ENCODE peak calls at places on chromosomes 4 and X, in nine cellular contexts. M is dorsolateral prefrontal cortex, V is GM06990, W is IMR-90, D is nephron progenitor cell, Q is AG10803, K is pancreas, X is thoracic aorta, L is upper lobe of right lung. E is an unnamed sample.

GRCh38 chrX:24955372-24955771 is 60.4 kb downstream of the ARX start:
- DNase-seq in K (no peak), W (no peak), D (no peak), L (no peak), V (no peak), Q (no peak), X (no peak), M (no peak), E (no peak)

GRCh38 chrX:18558799-18559198 is 113.1 kb downstream of the RS1 start:
- DNase-seq in X (no peak), W (no peak), V (no peak), M (no peak), L (no peak), Q (no peak), K (no peak), D (no peak), E (no peak)

GRCh38 chrX:22033818-22034217 is 1.7 kb downstream of the PHEX start:
- DNase-seq in K (no peak), W (no peak), V (no peak), Q (no peak), X (no peak), L (no peak), M (no peak), D (no peak), E (no peak)

GRCh38 chrX:25020391-25021131 is 4.8 kb upstream of the ARX start:
- DNase-seq in X (no peak), V (peak), D (peak), Q (no peak), K (no peak), M (no peak), L (no peak), W (no peak), E (peak)

GRCh38 chr4:4289055-4289454 is 899 bp downstream of the LYAR start:
- DNase-seq in X (no peak), L (no peak), Q (no peak), D (no peak), V (no peak), W (no peak), M (no peak), K (no peak), E (no peak)

GRCh38 chr4:93764647-93765246 is 63.8 kb upstream of the ATOH1 start:
- DNase-seq in D (peak), Q (peak), K (no peak), M (no peak), V (peak), W (peak), L (no peak), X (no peak), E (peak)

GRCh38 chrX:153638436-153639176 is 8.4 kb upstream of the DUSP9 start:
- DNase-seq in Q (no peak), D (no peak), V (no peak), X (no peak), W (no peak), K (no peak), L (no peak), M (no peak), E (no peak)

GRCh38 chr4:119729815-119730643 is 101.4 kb upstream of the PDE5A start:
- DNase-seq in K (peak), V (no peak), L (no peak), W (peak), D (no peak), M (no peak), X (peak), Q (peak), E (no peak)

GRCh38 chrX:30659421-30659820 is 6.2 kb downstream of the GK start:
- DNase-seq in Q (peak), L (no peak), M (no peak), D (no peak), W (peak), X (no peak), K (no peak), V (no peak), E (peak)

GRCh38 chr4:3433138-3433869 is 8.5 kb upstream of the HGFAC start:
- DNase-seq in Q (no peak), D (no peak), L (no peak), W (no peak), M (no peak), X (no peak), V (no peak), K (no peak), E (no peak)

GRCh38 chrX:74160358-74160757 is 143.6 kb upstream of the ZCCHC13 start:
- DNase-seq in K (no peak), X (no peak), W (no peak), D (no peak), M (no peak), Q (peak), V (no peak), L (no peak), E (no peak)

GRCh38 chrX:74160816-74161215 is 143.2 kb upstream of the ZCCHC13 start:
- DNase-seq in K (no peak), L (no peak), X (no peak), Q (no peak), W (no peak), V (no peak), M (no peak), D (no peak), E (no peak)

DNA sequence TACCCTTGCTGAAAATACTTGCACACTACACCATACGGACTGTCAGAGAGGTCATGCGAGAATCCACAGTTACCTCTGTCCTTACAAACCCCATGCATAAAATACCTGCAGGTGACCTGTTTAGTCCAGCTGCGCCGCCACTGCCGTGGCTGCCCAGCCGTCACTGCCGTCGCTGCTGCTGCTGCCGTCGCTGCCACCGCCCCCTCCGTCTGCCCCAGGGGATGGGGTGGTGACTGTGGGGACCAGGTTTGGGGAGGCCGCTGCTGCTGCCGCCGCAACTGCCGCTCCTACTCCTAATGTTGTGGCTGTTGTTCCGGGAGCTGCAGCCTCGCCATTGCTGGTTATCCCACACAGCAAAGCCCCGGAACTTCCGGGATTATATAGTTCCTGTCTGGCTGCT is 141.8 kb upstream of the ZCCHC13 start:
- DNase-seq in V (no peak), L (no peak), Q (no peak), W (no peak), X (no peak), D (no peak), M (no peak), K (no peak), E (no peak)
- TF ChIP-seq CTCF in V (no peak), L (no peak), Q (no peak), W (no peak), X (no peak), D (no peak), M (no peak), K (no peak), E (no peak)

DNA sequence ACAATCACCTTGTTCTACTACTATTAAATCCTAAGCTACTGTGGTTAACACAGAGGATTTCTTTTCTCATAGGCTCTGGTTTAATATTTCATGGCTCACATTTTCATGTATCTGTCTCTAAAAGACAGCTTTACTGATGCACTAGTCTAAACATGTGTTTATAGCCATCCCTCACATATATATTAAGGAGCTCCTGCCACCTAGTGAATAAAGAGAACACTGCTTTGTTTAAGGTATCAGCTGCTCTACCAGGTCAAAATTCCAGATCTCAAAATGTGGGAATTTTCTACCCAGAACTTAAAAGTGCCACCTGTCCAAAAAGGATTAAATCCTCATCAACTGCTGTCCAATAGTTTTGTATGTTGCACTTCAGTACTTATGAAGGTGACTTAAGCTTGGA is 188.5 kb upstream of the TEX13C start:
- DNase-seq in W (no peak), K (no peak), D (no peak), X (no peak), V (no peak), M (no peak), Q (no peak), L (no peak), E (no peak)
- TF ChIP-seq CTCF in W (no peak), K (no peak), D (peak), X (no peak), V (peak), M (no peak), Q (peak), L (peak), E (no peak)

DNA sequence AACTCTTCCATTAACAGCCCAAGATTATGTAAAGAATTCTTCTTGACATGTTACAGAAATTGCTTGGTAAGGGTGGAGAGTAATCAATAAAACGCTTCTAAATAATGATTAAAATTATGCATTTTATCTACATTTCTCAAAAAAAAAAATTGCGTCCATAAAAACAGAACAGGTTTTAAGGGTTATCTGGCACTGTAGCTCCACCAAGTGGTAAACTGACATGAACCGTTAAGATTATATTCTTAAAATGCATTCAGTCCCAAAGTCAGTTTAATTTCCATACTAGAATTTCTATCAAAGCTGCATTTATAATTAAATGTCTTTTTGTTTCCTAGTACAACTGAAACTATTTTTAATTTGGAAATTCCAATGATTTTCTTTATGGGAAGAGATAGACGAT is 214.0 kb upstream of the UGT8 start:
- DNase-seq in D (no peak), L (no peak), W (peak), V (peak), Q (peak), M (no peak), X (no peak), K (no peak), E (peak)
- TF ChIP-seq CTCF in D (peak), L (peak), W (peak), V (peak), Q (peak), M (peak), X (peak), K (no peak), E (no peak)

GRCh38 chr4:155758500-155759371 is at the start of gene GUCY1B1:
- DNase-seq in K (peak), X (peak), Q (peak), W (peak), V (peak), D (peak), M (peak), L (peak), E (peak)
- TF ChIP-seq CTCF in K (no peak), X (peak), Q (peak), W (peak), V (peak), D (no peak), M (peak), L (peak), E (peak)

GRCh38 chr4:147594107-147594506 is 23.1 kb upstream of the TMEM184C start:
- DNase-seq in V (no peak), M (no peak), D (no peak), X (no peak), W (no peak), Q (no peak), L (no peak), K (no peak), E (no peak)
- TF ChIP-seq CTCF in V (no peak), M (no peak), D (no peak), X (no peak), W (peak), Q (peak), L (no peak), K (no peak), E (no peak)

E was measured in GM20000.